ENCODE peak calls at places on chromosomes 7 and 10, in ten cellular contexts. Z is sigmoid colon, H is bronchial epithelial cell, K is IMR-90, D is OCI-LY7, W is osteoblast, Q is heart right ventricle, N is neural crest cell, J is AG09319, X is lower lobe of right lung. G is an unnamed sample.
A peak's percentile ranks its signal among the peaks of the same experiment; 100 is the strongest.

GRCh38 chr10:116748041-116748440 is 5.7 kb upstream of the HSPA12A start:
- DNase-seq in J (no peak), N (no peak), X (no peak), D (no peak), Q (no peak), H (peak; percentile 92), K (peak; percentile 77), W (peak; percentile 93), Z (peak; percentile 35), G (no peak)

GRCh38 chr7:13420711-13421110 is 568.8 kb downstream of the ETV1 start:
- DNase-seq in Q (no peak), J (no peak), Z (no peak), K (no peak), D (no peak), X (no peak), N (no peak), W (no peak), H (no peak), G (no peak)

GRCh38 chr10:133180915-133181639 is 21.1 kb downstream of the KNDC1 start:
- DNase-seq in X (no peak), J (no peak), W (no peak), N (no peak), H (no peak), D (no peak), K (no peak), Z (no peak), Q (no peak), G (no peak)

GRCh38 chr7:39085590-39086049 is 107.9 kb downstream of the POU6F2 start:
- DNase-seq in W (no peak), Q (no peak), Z (no peak), K (no peak), H (peak; percentile 2), D (no peak), J (no peak), X (no peak), N (no peak), G (no peak)

GRCh38 chr7:133355325-133355708 is 102.4 kb downstream of the EXOC4 start:
- DNase-seq in Q (no peak), W (peak; percentile 8), J (no peak), Z (no peak), H (peak; percentile 38), X (no peak), D (no peak), K (peak; percentile 93), N (no peak), G (no peak)

GRCh38 chr10:132994811-132995210 is 52.4 kb upstream of the CFAP46 start:
- DNase-seq in J (no peak), H (no peak), N (no peak), W (no peak), D (no peak), Q (no peak), Z (no peak), X (no peak), K (no peak), G (no peak)

GRCh38 chr7:142803901-142804300 is 33.1 kb downstream of the PRSS2 start:
- DNase-seq in D (no peak), Z (no peak), Q (no peak), J (no peak), K (no peak), N (no peak), W (no peak), X (no peak), H (no peak), G (no peak)

GRCh38 chr7:112383671-112384417 is 66.4 kb upstream of the IFRD1 start:
- DNase-seq in H (peak; percentile 21), X (no peak), Z (no peak), Q (no peak), K (no peak), N (no peak), D (peak; percentile 45), W (no peak), J (no peak), G (no peak)

GRCh38 chr10:108208038-108208437 is 1043.5 kb upstream of the SORCS1 start:
- DNase-seq in K (no peak), D (no peak), Z (no peak), X (no peak), W (no peak), Q (no peak), N (no peak), H (no peak), J (no peak), G (no peak)

GRCh38 chr10:108203905-108204527 is 1039.5 kb upstream of the SORCS1 start:
- DNase-seq in H (no peak), K (no peak), D (no peak), Z (no peak), N (no peak), Q (no peak), W (no peak), X (no peak), J (no peak), G (no peak)

GRCh38 chr10:108208732-108209131 is 1044.2 kb upstream of the SORCS1 start:
- DNase-seq in J (no peak), H (no peak), Q (no peak), N (no peak), D (no peak), X (no peak), W (no peak), Z (no peak), K (no peak), G (no peak)

DNA sequence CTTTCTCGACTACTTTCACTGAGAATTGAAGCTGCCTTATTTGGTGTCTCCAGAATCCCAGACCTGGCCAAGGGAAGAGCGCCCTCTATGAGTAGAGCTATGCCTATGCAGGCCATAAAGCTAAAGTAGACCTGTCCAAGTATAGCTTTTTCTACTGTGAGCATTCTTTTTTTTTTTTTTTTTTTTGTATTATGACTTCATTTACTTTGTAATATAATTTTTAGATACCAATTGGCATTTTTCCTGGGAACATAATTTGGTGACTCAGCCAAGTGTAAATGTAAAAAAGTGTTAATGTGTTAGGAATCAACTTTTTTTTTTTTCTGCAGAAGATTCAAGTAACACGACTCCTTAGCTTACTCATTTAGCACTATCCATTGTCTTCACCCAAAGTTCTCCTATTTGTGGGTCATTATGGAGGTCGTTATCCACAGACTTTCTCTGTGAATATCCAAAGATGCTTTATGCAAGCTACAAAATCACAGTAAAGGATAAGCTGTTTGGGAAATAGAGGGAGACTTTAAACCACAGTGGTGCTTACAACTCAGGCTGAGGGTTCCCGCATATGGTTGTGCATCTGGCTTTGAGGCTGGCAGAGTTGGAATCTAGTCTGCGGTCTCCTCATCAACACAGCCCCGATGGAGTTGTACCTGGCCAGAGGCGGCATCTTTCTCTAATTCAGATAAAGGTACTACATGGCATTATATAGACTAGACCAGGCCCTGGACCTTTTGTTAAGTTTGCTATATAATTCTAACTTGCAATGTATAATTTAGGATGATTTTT is 1040.2 kb upstream of the SORCS1 start:
- DNase-seq in D (peak; percentile 20), X (no peak), K (no peak), H (peak; percentile 71), Q (no peak), J (no peak), Z (no peak), W (no peak), N (peak; percentile 4), G (no peak)
- TF ChIP-seq CTCF in D (peak; percentile 82), X (peak; percentile 46), K (peak; percentile 9), H (peak; percentile 87), Q (no peak), J (peak; percentile 47), Z (peak; percentile 21), W (no peak), N (peak; percentile 83), G (peak; percentile 51)

GRCh38 chr7:101319401-101319800 is 2.2 kb downstream of the IFT22 start:
- DNase-seq in X (no peak), Z (no peak), Q (no peak), K (no peak), H (no peak), N (no peak), D (no peak), J (no peak), W (no peak), G (no peak)

GRCh38 chr7:101315336-101315735 is 6.3 kb downstream of the IFT22 start:
- DNase-seq in H (peak; percentile 42), D (peak; percentile 67), W (peak; percentile 84), Z (no peak), J (no peak), N (peak; percentile 61), K (peak; percentile 49), X (no peak), Q (no peak), G (peak; percentile 60)
- TF ChIP-seq CTCF in H (peak; percentile 63), D (peak; percentile 92), W (peak; percentile 66), Z (peak; percentile 50), J (peak; percentile 58), N (peak; percentile 78), K (peak; percentile 47), X (peak; percentile 64), Q (peak; percentile 27), G (peak; percentile 55)

GRCh38 chr10:77711683-77712049 is 74.1 kb upstream of the KCNMA1 start:
- DNase-seq in J (no peak), K (no peak), W (no peak), Q (no peak), N (no peak), Z (no peak), H (no peak), D (no peak), X (no peak), G (no peak)
- TF ChIP-seq CTCF in J (no peak), K (no peak), W (no peak), Q (no peak), N (peak; percentile 0), Z (peak; percentile 51), H (no peak), D (peak; percentile 21), X (no peak), G (no peak)

GRCh38 chr10:76085002-76085401 is 653.6 kb downstream of the LRMDA start:
- DNase-seq in N (no peak), D (no peak), J (no peak), Z (no peak), K (no peak), W (no peak), X (no peak), H (no peak), Q (no peak), G (no peak)

GRCh38 chr10:76082956-76083355 is 651.5 kb downstream of the LRMDA start:
- DNase-seq in N (no peak), H (peak; percentile 74), Q (no peak), J (no peak), D (no peak), Z (no peak), W (no peak), X (no peak), K (peak; percentile 29), G (no peak)

GRCh38 chr10:76089626-76090185 is 658.3 kb downstream of the LRMDA start:
- DNase-seq in Z (no peak), W (no peak), D (no peak), J (no peak), K (no peak), H (no peak), N (no peak), X (no peak), Q (no peak), G (no peak)

GRCh38 chr10:76085773-76086570 is 654.5 kb downstream of the LRMDA start:
- DNase-seq in N (no peak), K (no peak), W (no peak), X (no peak), J (no peak), H (no peak), Q (no peak), D (no peak), Z (no peak), G (no peak)

DNA sequence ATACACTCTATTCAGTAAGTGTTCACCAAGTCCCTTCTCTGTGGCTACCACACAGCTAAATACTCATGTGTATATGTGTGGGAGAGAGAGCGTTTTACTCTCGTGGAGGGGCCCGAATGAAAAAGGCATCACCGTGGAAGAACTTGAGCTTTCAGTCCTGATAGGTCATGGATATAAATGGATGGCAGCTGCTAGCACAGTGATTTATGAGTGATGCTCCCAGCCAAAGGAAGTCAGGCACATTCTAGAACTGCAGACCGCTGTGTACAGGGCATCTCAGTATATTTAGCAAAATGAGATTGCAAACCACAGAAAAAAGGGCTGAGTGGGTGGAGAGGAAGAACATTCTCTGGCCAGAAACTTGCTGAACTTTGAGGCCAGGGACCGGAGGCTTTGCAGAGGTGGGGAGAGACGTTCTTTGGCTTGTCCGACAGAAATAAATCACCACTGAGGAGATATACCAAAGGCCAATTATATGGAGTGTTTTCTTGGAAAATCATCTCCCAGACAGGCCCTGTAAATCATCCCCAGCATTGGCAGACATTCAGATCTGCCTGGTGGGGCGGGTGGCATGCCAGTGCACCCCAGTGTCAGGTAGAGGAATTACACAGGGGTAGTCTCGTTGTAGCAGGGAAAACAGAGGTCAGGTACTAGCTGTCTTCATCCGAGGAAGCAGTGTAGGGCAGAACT is 655.3 kb downstream of the LRMDA start:
- DNase-seq in Z (peak; percentile 89), Q (peak; percentile 8), J (no peak), W (peak; percentile 68), X (no peak), K (peak; percentile 50), D (no peak), H (peak; percentile 7), N (no peak), G (no peak)
- TF ChIP-seq CTCF in Z (peak; percentile 68), Q (no peak), J (peak; percentile 30), W (peak; percentile 69), X (peak; percentile 57), K (peak; percentile 22), D (peak; percentile 59), H (peak; percentile 22), N (peak; percentile 52), G (peak; percentile 70)